ENCODE peak calls at places on chromosomes 7 and 10, in four cellular contexts. L is NCI-H2171, G is NCI-H1105 treated with DMSO at 0.1 percent for 48 hours, K is HEK293T. A is an unnamed sample.

GRCh38 chr10:90930070-90930837 is 9.4 kb upstream of the ANKRD1 start:
- DNase-seq in G (no peak), L (no peak), K (peak; percentile 18), A (no peak)

GRCh38 chr7:55431898-55432297 is 66.8 kb downstream of the LANCL2 start:
- DNase-seq in L (no peak), K (no peak), G (no peak), A (no peak)

GRCh38 chr7:30880090-30880704 is 31.5 kb upstream of the AQP1 start:
- DNase-seq in G (no peak), L (no peak), K (no peak), A (no peak)

GRCh38 chr10:120048358-120048757 is 155.8 kb downstream of the SEC23IP start:
- DNase-seq in K (no peak), G (no peak), L (peak; percentile 4), A (no peak)

GRCh38 chr7:159020987-159021386 is 123.7 kb downstream of the VIPR2 start:
- DNase-seq in G (no peak), L (no peak), K (no peak), A (no peak)

GRCh38 chr10:99395750-99396445 is 34.5 kb downstream of the GOT1 start:
- DNase-seq in G (peak; percentile 15), L (no peak), K (no peak), A (no peak)

GRCh38 chr10:100872034-100872791 is 40.5 kb upstream of the SLF2 start:
- DNase-seq in L (no peak), G (peak; percentile 32), K (peak; percentile 91), A (no peak)

GRCh38 chr10:132562177-132562915 is 24.8 kb downstream of the INPP5A start:
- DNase-seq in G (no peak), L (no peak), K (no peak), A (no peak)

GRCh38 chr7:28748934-28749584 is 209.1 kb downstream of the TRIL start:
- DNase-seq in K (peak; percentile 40), G (no peak), L (no peak), A (no peak)

GRCh38 chr10:73836427-73836826 is 25.0 kb upstream of the NDST2 start:
- DNase-seq in K (no peak), L (no peak), G (no peak), A (no peak)

GRCh38 chr7:78777844-78778243 is 675.6 kb downstream of the MAGI2 start:
- DNase-seq in L (no peak), G (no peak), K (no peak), A (no peak)

GRCh38 chr10:125782661-125783060 is 7.0 kb upstream of the MMP21 start:
- DNase-seq in G (no peak), L (peak; percentile 7), K (no peak), A (no peak)

GRCh38 chr10:120456626-120457430 is at the start of gene PLPP4:
- DNase-seq in L (peak; percentile 29), G (peak; percentile 63), K (peak; percentile 81), A (no peak)

GRCh38 chr7:115707236-115707635 is 323.3 kb downstream of the TFEC start:
- DNase-seq in L (peak; percentile 21), G (peak; percentile 90), K (peak; percentile 25), A (no peak)

GRCh38 chr7:125444864-125445263 is 515.2 kb upstream of the POT1 start:
- DNase-seq in L (no peak), K (no peak), G (no peak), A (no peak)

GRCh38 chr10:49252313-49253034 is 46.5 kb upstream of the C10orf71 start:
- DNase-seq in L (no peak), K (no peak), G (no peak), A (no peak)

GRCh38 chr7:106064329-106064728 is 47.8 kb downstream of the SYPL1 start:
- DNase-seq in G (no peak), L (peak; percentile 75), K (no peak), A (peak; percentile 40)

GRCh38 chr10:83680470-83680891 is 458.8 kb upstream of the GHITM start:
- DNase-seq in G (no peak), K (no peak), L (no peak), A (no peak)

GRCh38 chr10:37727491-37728352 is 129.7 kb downstream of the ZNF248 start:
- DNase-seq in L (no peak), G (no peak), K (no peak), A (no peak)

GRCh38 chr7:132276252-132276651 is 300.0 kb downstream of the PLXNA4 start:
- DNase-seq in G (peak; percentile 63), K (no peak), L (peak; percentile 19), A (no peak)

GRCh38 chr10:4638116-4638515 is 187.9 kb upstream of the AKR1E2 start:
- DNase-seq in G (no peak), K (no peak), L (no peak), A (no peak)

GRCh38 chr7:48183370-48183743 is 12.1 kb downstream of the ABCA13 start:
- DNase-seq in G (no peak), K (no peak), L (no peak), A (no peak)

GRCh38 chr7:133434246-133434865 is 181.5 kb downstream of the EXOC4 start:
- DNase-seq in K (peak; percentile 18), L (peak; percentile 0), G (peak; percentile 17), A (no peak)

GRCh38 chr7:114026486-114027089 is 107.8 kb upstream of the PPP1R3A start:
- DNase-seq in L (peak; percentile 39), K (peak; percentile 33), G (peak; percentile 74), A (no peak)

GRCh38 chr10:73655257-73655989 is 406 bp downstream of the SYNPO2L start:
- DNase-seq in G (no peak), L (no peak), K (no peak), A (no peak)

GRCh38 chr7:46291601-46292150 is 370.6 kb upstream of the IGFBP3 start:
- DNase-seq in K (no peak), L (no peak), G (no peak), A (no peak)

GRCh38 chr7:128713794-128714193 is 25.4 kb upstream of the CALU start:
- DNase-seq in L (no peak), G (no peak), K (no peak), A (no peak)

GRCh38 chr7:51471199-51472016 is 154.8 kb upstream of the COBL start:
- DNase-seq in K (no peak), L (no peak), G (peak; percentile 75), A (peak; percentile 66)

GRCh38 chr7:18206331-18206730 is 178.7 kb upstream of the PRPS1L1 start:
- DNase-seq in K (no peak), G (peak; percentile 9), L (no peak), A (no peak)

GRCh38 chr10:66746711-66747110 is 179.1 kb upstream of the LRRTM3 start:
- DNase-seq in G (no peak), L (no peak), K (no peak), A (no peak)

GRCh38 chr7:41889040-41889439 is 186.2 kb upstream of the INHBA start:
- DNase-seq in K (no peak), L (no peak), G (no peak), A (no peak)

GRCh38 chr10:88086187-88086954 is 222.9 kb downstream of the PTEN start:
- DNase-seq in L (no peak), K (no peak), G (no peak), A (no peak)

GRCh38 chr10:88227342-88228018 is 355.6 kb downstream of the RNLS start:
- DNase-seq in L (no peak), K (no peak), G (no peak), A (no peak)

GRCh38 chr7:106737202-106737562 is 76.2 kb upstream of the CCDC71L start:
- DNase-seq in K (no peak), G (peak; percentile 12), L (no peak), A (no peak)

GRCh38 chr7:42238709-42239395 is 1.8 kb upstream of the GLI3 start:
- DNase-seq in K (peak; percentile 28), L (no peak), G (no peak), A (no peak)

GRCh38 chr10:102661614-102662133 is 17.4 kb downstream of the TRIM8 start:
- DNase-seq in K (no peak), L (no peak), G (no peak), A (no peak)